ENCODE peak calls at places on chromosomes 4 and X, in seven cellular contexts. J is HCT116, L is PC-3, A is SK-N-SH, U is GM23248, B is OCI-LY7, D is MM.1S. H is an unnamed sample.

GRCh38 chr4:34108456-34108855 is 2135.9 kb downstream of the ARAP2 start:
- DNase-seq in A (no peak), L (no peak), U (peak; percentile 11), D (no peak), J (no peak), B (no peak), H (no peak)

GRCh38 chrX:30680618-30681017 is 27.4 kb downstream of the GK start:
- DNase-seq in B (no peak), J (no peak), D (no peak), L (no peak), A (no peak), U (no peak), H (no peak)

GRCh38 chrX:40318796-40319195 is 221.0 kb upstream of the BCOR start:
- DNase-seq in A (no peak), D (no peak), B (no peak), U (no peak), J (no peak), L (no peak), H (no peak)

GRCh38 chr4:101346312-101346561 is 1.1 kb downstream of the PPP3CA start:
- DNase-seq in A (peak; percentile 68), J (no peak), L (no peak), B (peak; percentile 48), D (no peak), U (no peak), H (no peak)

GRCh38 chrX:39805825-39806224 is 291.9 kb downstream of the BCOR start:
- DNase-seq in J (no peak), A (no peak), U (no peak), B (no peak), L (no peak), D (no peak), H (no peak)

GRCh38 chr4:107183155-107183774 is 147.2 kb upstream of the DKK2 start:
- DNase-seq in J (peak; percentile 55), A (peak; percentile 44), D (peak; percentile 67), U (peak; percentile 80), L (peak; percentile 61), B (peak; percentile 50), H (peak; percentile 81)

GRCh38 chrX:42778096-42778495 is at the start of gene PPP1R2C:
- DNase-seq in U (no peak), L (no peak), J (no peak), A (no peak), D (no peak), B (no peak), H (no peak)

GRCh38 chrX:80812176-80812575 is 2.5 kb upstream of the BRWD3 start:
- DNase-seq in J (no peak), A (peak; percentile 8), D (peak; percentile 53), B (peak; percentile 55), L (peak; percentile 26), U (peak; percentile 42), H (peak; percentile 20)

GRCh38 chr4:2822461-2823300 is 21.0 kb upstream of the ADD1 start:
- DNase-seq in D (no peak), U (no peak), J (no peak), B (no peak), L (no peak), A (no peak), H (no peak)

DNA sequence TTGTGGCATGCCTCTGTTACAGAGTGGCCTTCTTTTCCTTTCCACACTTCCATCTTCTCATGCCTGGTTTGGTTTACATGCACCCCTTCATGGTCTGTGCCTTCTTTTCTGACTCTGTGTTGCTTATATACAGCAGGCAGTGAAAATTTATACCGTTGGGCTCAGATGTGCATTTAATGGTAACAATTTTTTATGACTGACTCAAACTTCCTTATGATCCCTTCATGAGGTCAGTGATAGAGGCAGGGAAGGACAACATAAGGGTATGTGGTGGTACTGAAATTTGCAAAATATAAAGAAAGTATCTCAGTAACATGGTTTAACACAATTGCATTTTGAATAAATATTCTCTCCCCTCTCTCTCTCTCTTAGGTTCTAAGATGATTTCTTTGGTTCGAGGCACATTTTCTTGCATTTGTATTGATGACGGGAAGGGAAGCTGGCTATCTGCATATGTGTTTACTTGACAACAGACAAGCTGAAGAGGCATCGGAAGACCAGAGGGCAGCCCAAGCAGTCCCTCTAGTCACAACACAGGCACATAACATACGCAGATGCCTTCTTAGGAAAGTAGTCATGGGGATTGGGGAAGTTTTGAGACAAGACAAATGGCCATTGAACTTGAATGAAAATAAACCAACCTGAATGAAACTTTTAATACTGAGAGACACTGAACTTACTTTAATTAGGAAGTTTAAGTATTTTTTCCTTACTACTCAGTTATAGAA is 163.3 kb upstream of the LEF1 start:
- DNase-seq in L (no peak), A (no peak), D (no peak), B (no peak), U (no peak), J (no peak), H (no peak)
- H3K9me2 ChIP-seq in L (no peaks in the 10 kb centered on the region), A (no peaks in the 10 kb centered on the region), D (no peaks in the 10 kb centered on the region), B (no peaks in the 10 kb centered on the region), U (no peaks in the 10 kb centered on the region), J (no peaks in the 10 kb centered on the region), H (no peaks in the 10 kb centered on the region)

GRCh38 chr4:38531126-38531737 is 132.8 kb upstream of the KLF3 start:
- DNase-seq in U (no peak), B (no peak), L (no peak), A (peak; percentile 7), D (peak; percentile 58), J (no peak), H (peak; percentile 58)
- TF ChIP-seq EZH2phosphoT487 in U (no peak), B (no peak), L (no peak), A (no peak), D (no peak), J (no peak), H (no peak)

DNA sequence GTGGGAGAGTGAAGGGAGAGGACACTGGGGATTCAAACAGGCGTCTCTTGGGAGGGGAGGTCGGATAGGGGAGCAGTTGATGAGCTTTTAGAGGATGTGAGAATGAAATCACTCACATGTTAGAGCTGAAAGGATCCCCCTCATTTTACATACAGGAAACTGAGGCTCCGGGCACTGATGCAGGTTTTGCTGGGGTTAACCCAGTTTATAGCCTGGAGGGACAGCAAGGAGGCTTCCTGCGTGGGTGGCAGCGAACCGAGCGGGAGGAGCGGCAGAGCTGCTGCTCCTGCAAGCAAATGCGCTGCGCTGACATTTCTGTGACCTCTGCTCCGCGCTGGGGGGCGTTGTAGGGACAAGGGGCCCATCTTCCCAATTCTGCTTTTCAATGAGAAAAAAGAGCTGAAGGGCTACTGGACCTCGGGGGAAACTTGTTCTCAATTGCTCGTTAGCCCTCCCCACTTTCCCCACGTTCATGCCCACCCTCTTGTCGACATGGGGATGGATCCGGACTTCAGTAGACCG is 1.1 kb upstream of the NEUROG2 start:
- DNase-seq in D (no peak), L (no peak), A (peak; percentile 46), J (no peak), U (no peak), B (peak; percentile 51), H (no peak)
- H3K9me3 ChIP-seq in D (no peaks in the 10 kb centered on the region), L (no peaks in the 10 kb centered on the region), A (no peaks in the 10 kb centered on the region), J (no peaks in the 10 kb centered on the region), U (no peaks in the 10 kb centered on the region), B (no peaks in the 10 kb centered on the region), H (no peaks in the 10 kb centered on the region)

GRCh38 chr4:72567821-72568620 is 1.0 kb downstream of the ADAMTS3 start:
- DNase-seq in A (peak; percentile 69), B (no peak), L (peak; percentile 96), U (peak; percentile 87), J (no peak), D (peak; percentile 98), H (peak; percentile 88)
- H3K9me2 ChIP-seq in A (no peaks in the 10 kb centered on the region), B (no peaks in the 10 kb centered on the region), L (no peaks in the 10 kb centered on the region), U (no peaks in the 10 kb centered on the region), J (no peaks in the 10 kb centered on the region), D (no peaks in the 10 kb centered on the region), H (no peaks in the 10 kb centered on the region)

GRCh38 chr4:189084671-189085070 is 856.0 kb upstream of the FRG1 start:
- DNase-seq in L (no peak), A (no peak), U (no peak), D (no peak), B (no peak), J (peak; percentile 33), H (no peak)
- TF ChIP-seq EZH2phosphoT487 in L (no peak), A (no peak), U (no peak), D (no peak), B (no peak), J (no peak), H (no peak)

DNA sequence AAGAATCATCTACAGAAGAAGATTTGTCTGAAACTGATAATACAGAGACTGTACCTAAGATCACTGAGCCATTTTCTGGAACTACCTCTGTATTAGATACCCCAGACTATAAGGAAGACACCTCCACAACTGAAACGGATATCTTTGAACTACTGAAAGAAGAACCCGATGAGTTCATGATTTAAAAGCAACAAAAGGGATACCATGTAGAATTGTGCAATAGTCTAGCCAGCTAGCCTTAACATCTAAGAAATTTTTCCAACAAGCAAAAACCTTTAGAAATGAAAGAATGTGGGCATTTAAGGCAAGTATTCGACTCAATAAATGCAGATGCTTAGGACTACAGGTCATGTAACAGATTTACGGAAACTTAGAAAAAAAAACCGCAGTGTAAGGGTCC is 1.3 kb downstream of the CABS1 start:
- DNase-seq in B (no peak), D (no peak), L (no peak), J (no peak), A (no peak), U (no peak), H (no peak)
- H3K9me3 ChIP-seq in B (no peaks in the 10 kb centered on the region), D (no peaks in the 10 kb centered on the region), L (no peaks in the 10 kb centered on the region), J (no peaks in the 10 kb centered on the region), A (no peaks in the 10 kb centered on the region), U (no peaks in the 10 kb centered on the region), H (no peaks in the 10 kb centered on the region)

GRCh38 chrX:18557879-18558278 is 114.0 kb downstream of the RS1 start:
- DNase-seq in B (no peak), D (no peak), A (no peak), J (no peak), L (no peak), U (no peak), H (no peak)

GRCh38 chrX:18561020-18561419 is 110.9 kb downstream of the RS1 start:
- DNase-seq in L (no peak), B (no peak), D (no peak), U (no peak), J (no peak), A (no peak), H (no peak)

DNA sequence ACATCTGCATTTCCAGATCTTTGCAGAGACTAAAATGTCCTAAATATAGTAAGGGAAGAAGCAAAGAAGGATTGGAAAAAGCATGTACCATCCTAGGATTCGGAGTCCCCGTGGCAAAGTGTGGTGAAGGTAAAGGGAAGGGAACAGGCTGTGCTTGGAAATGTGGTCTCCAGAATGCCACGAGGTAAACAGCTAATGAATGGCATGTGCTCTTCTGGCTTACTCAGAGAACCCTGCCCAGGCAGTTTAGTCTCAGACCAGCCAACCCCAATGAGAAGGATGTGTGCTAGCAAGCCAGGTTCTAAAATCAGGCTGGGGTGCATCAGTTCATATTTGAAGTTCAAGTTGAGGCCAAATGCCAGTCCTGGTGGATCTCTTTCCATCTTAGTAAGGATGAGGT is 113.1 kb downstream of the RS1 start:
- DNase-seq in A (no peak), D (no peak), J (no peak), L (no peak), B (no peak), U (no peak), H (no peak)
- H3K9me2 ChIP-seq in A (peaks cover 3% of the 10 kb centered on the region), D (no peaks in the 10 kb centered on the region), J (no peaks in the 10 kb centered on the region), L (no peaks in the 10 kb centered on the region), B (no peaks in the 10 kb centered on the region), U (no peaks in the 10 kb centered on the region), H (no peaks in the 10 kb centered on the region)

GRCh38 chr4:185145572-185145971 is 2.5 kb downstream of the SLC25A4 start:
- DNase-seq in J (no peak), L (no peak), D (no peak), A (no peak), U (no peak), B (no peak), H (no peak)
- TF ChIP-seq EZH2phosphoT487 in J (no peak), L (no peak), D (no peak), A (no peak), U (no peak), B (no peak), H (no peak)